ENCODE peak calls at places on chromosomes 3 and 15, in eight cellular contexts. One of them, this sample, is unnamed.

GRCh38 chr15:66714543-66714981 is 12.5 kb downstream of the SMAD6 start:
- DNase-seq in HFF-Myc: no peak
- DNase-seq in heart left ventricle: no peak
- DNase-seq in right lobe of liver: no peak
- DNase-seq in WTC11: no peak
- DNase-seq in A549: no peak
- DNase-seq in psoas muscle: no peak
- DNase-seq in left ventricle myocardium inferior: no peak
- DNase-seq in this sample: no peak

GRCh38 chr15:93143186-93143585 is 54.2 kb upstream of the RGMA start:
- DNase-seq in A549: no peak
- DNase-seq in heart left ventricle: no peak
- DNase-seq in left ventricle myocardium inferior: no peak
- DNase-seq in psoas muscle: no peak
- DNase-seq in HFF-Myc: no peak
- DNase-seq in right lobe of liver: no peak
- DNase-seq in WTC11: no peak
- DNase-seq in this sample: no peak

GRCh38 chr3:18883553-18883952 is 264.8 kb upstream of the KCNH8 start:
- DNase-seq in WTC11: no peak
- DNase-seq in HFF-Myc: no peak
- DNase-seq in left ventricle myocardium inferior: no peak
- DNase-seq in heart left ventricle: no peak
- DNase-seq in right lobe of liver: no peak
- DNase-seq in A549: no peak
- DNase-seq in psoas muscle: no peak
- DNase-seq in this sample: no peak

GRCh38 chr3:111692593-111693552 is 97.7 kb upstream of the ZBED2 start:
- DNase-seq in HFF-Myc: no peak
- DNase-seq in left ventricle myocardium inferior: no peak
- DNase-seq in WTC11: no peak
- DNase-seq in heart left ventricle: no peak
- DNase-seq in A549: no peak
- DNase-seq in psoas muscle: no peak
- DNase-seq in right lobe of liver: no peak
- DNase-seq in this sample: no peak

GRCh38 chr15:29449136-29449535 is 179.5 kb upstream of the NSMCE3 start:
- DNase-seq in right lobe of liver: no peak
- DNase-seq in left ventricle myocardium inferior: no peak
- DNase-seq in WTC11: peak; percentile 62
- DNase-seq in heart left ventricle: no peak
- DNase-seq in A549: no peak
- DNase-seq in HFF-Myc: no peak
- DNase-seq in psoas muscle: no peak
- DNase-seq in this sample: no peak

GRCh38 chr15:96362001-96362758 is 31.7 kb downstream of the NR2F2 start:
- DNase-seq in WTC11: no peak
- DNase-seq in HFF-Myc: no peak
- DNase-seq in A549: no peak
- DNase-seq in psoas muscle: no peak
- DNase-seq in heart left ventricle: no peak
- DNase-seq in left ventricle myocardium inferior: no peak
- DNase-seq in right lobe of liver: no peak
- DNase-seq in this sample: no peak

GRCh38 chr3:10333359-10333670 is 12.4 kb upstream of the SEC13 start:
- DNase-seq in HFF-Myc: no peak
- DNase-seq in right lobe of liver: no peak
- DNase-seq in WTC11: no peak
- DNase-seq in heart left ventricle: no peak
- DNase-seq in A549: no peak
- DNase-seq in psoas muscle: no peak
- DNase-seq in left ventricle myocardium inferior: no peak
- DNase-seq in this sample: no peak

GRCh38 chr3:12902181-12902999 is 61.0 kb upstream of the RPL32 start:
- DNase-seq in WTC11: no peak
- DNase-seq in left ventricle myocardium inferior: no peak
- DNase-seq in heart left ventricle: no peak
- DNase-seq in right lobe of liver: peak; percentile 35
- DNase-seq in A549: no peak
- DNase-seq in psoas muscle: peak; percentile 16
- DNase-seq in HFF-Myc: no peak
- DNase-seq in this sample: no peak

GRCh38 chr3:127152676-127153505 is 40.0 kb upstream of the PRR23E start:
- DNase-seq in HFF-Myc: no peak
- DNase-seq in heart left ventricle: no peak
- DNase-seq in right lobe of liver: no peak
- DNase-seq in A549: no peak
- DNase-seq in left ventricle myocardium inferior: no peak
- DNase-seq in WTC11: no peak
- DNase-seq in psoas muscle: no peak
- DNase-seq in this sample: no peak

GRCh38 chr3:107690522-107691138 is 167.9 kb downstream of the BBX start:
- DNase-seq in right lobe of liver: no peak
- DNase-seq in A549: peak; percentile 30
- DNase-seq in left ventricle myocardium inferior: no peak
- DNase-seq in psoas muscle: no peak
- DNase-seq in heart left ventricle: no peak
- DNase-seq in WTC11: no peak
- DNase-seq in HFF-Myc: no peak
- DNase-seq in this sample: peak; percentile 66

GRCh38 chr15:48242015-48242414 is 35.9 kb downstream of the SLC12A1 start:
- DNase-seq in psoas muscle: no peak
- DNase-seq in left ventricle myocardium inferior: no peak
- DNase-seq in HFF-Myc: no peak
- DNase-seq in WTC11: no peak
- DNase-seq in A549: no peak
- DNase-seq in right lobe of liver: no peak
- DNase-seq in heart left ventricle: no peak
- DNase-seq in this sample: no peak

GRCh38 chr15:31974154-31974794 is 56.0 kb upstream of the CHRNA7 start:
- DNase-seq in WTC11: peak; percentile 26
- DNase-seq in heart left ventricle: no peak
- DNase-seq in right lobe of liver: no peak
- DNase-seq in A549: no peak
- DNase-seq in left ventricle myocardium inferior: no peak
- DNase-seq in psoas muscle: no peak
- DNase-seq in HFF-Myc: no peak
- DNase-seq in this sample: no peak

GRCh38 chr15:31974855-31975421 is 55.4 kb upstream of the CHRNA7 start:
- DNase-seq in right lobe of liver: no peak
- DNase-seq in WTC11: peak; percentile 62
- DNase-seq in HFF-Myc: no peak
- DNase-seq in psoas muscle: no peak
- DNase-seq in left ventricle myocardium inferior: no peak
- DNase-seq in heart left ventricle: no peak
- DNase-seq in A549: peak; percentile 35
- DNase-seq in this sample: peak; percentile 3

GRCh38 chr15:31977138-31977537 is 53.2 kb upstream of the CHRNA7 start:
- DNase-seq in WTC11: no peak
- DNase-seq in psoas muscle: no peak
- DNase-seq in left ventricle myocardium inferior: no peak
- DNase-seq in A549: no peak
- DNase-seq in heart left ventricle: no peak
- DNase-seq in HFF-Myc: no peak
- DNase-seq in right lobe of liver: no peak
- DNase-seq in this sample: no peak

GRCh38 chr15:31977812-31978662 is 52.3 kb upstream of the CHRNA7 start:
- DNase-seq in WTC11: peak; percentile 88
- DNase-seq in left ventricle myocardium inferior: peak; percentile 53
- DNase-seq in A549: peak; percentile 62
- DNase-seq in heart left ventricle: peak; percentile 40
- DNase-seq in right lobe of liver: peak; percentile 62
- DNase-seq in psoas muscle: no peak
- DNase-seq in HFF-Myc: no peak
- DNase-seq in this sample: peak; percentile 45

GRCh38 chr15:31975446-31976229 is 54.7 kb upstream of the CHRNA7 start:
- DNase-seq in right lobe of liver: no peak
- DNase-seq in A549: no peak
- DNase-seq in heart left ventricle: no peak
- DNase-seq in psoas muscle: no peak
- DNase-seq in left ventricle myocardium inferior: no peak
- DNase-seq in HFF-Myc: no peak
- DNase-seq in WTC11: peak; percentile 28
- DNase-seq in this sample: no peak
- TF ChIP-seq CTCF in right lobe of liver: no peak
- TF ChIP-seq CTCF in A549: no peak
- TF ChIP-seq CTCF in heart left ventricle: no peak
- TF ChIP-seq CTCF in psoas muscle: no peak
- TF ChIP-seq CTCF in left ventricle myocardium inferior: no peak
- TF ChIP-seq CTCF in HFF-Myc: no peak
- TF ChIP-seq CTCF in WTC11: peak; percentile 55
- TF ChIP-seq CTCF in this sample: no peak

GRCh38 chr3:167913218-167913902 is 177.8 kb downstream of the SERPINI1 start:
- DNase-seq in WTC11: peak; percentile 23
- DNase-seq in right lobe of liver: no peak
- DNase-seq in HFF-Myc: no peak
- DNase-seq in A549: peak; percentile 2
- DNase-seq in left ventricle myocardium inferior: no peak
- DNase-seq in heart left ventricle: no peak
- DNase-seq in psoas muscle: no peak
- DNase-seq in this sample: no peak
- TF ChIP-seq CTCF in WTC11: peak; percentile 14
- TF ChIP-seq CTCF in right lobe of liver: no peak
- TF ChIP-seq CTCF in HFF-Myc: no peak
- TF ChIP-seq CTCF in A549: no peak
- TF ChIP-seq CTCF in left ventricle myocardium inferior: no peak
- TF ChIP-seq CTCF in heart left ventricle: no peak
- TF ChIP-seq CTCF in psoas muscle: no peak
- TF ChIP-seq CTCF in this sample: no peak

GRCh38 chr3:56801151-56801596 is 575 bp downstream of the ARHGEF3 start:
- DNase-seq in WTC11: no peak
- DNase-seq in A549: no peak
- DNase-seq in heart left ventricle: no peak
- DNase-seq in psoas muscle: no peak
- DNase-seq in right lobe of liver: no peak
- DNase-seq in left ventricle myocardium inferior: no peak
- DNase-seq in HFF-Myc: no peak
- DNase-seq in this sample: no peak

GRCh38 chr3:56802793-56803192 is 1.0 kb upstream of the ARHGEF3 start:
- DNase-seq in psoas muscle: no peak
- DNase-seq in left ventricle myocardium inferior: no peak
- DNase-seq in right lobe of liver: no peak
- DNase-seq in heart left ventricle: no peak
- DNase-seq in WTC11: no peak
- DNase-seq in HFF-Myc: no peak
- DNase-seq in A549: no peak
- DNase-seq in this sample: no peak

GRCh38 chr3:56800373-56801150 is 1.2 kb downstream of the ARHGEF3 start:
- DNase-seq in right lobe of liver: no peak
- DNase-seq in heart left ventricle: no peak
- DNase-seq in left ventricle myocardium inferior: no peak
- DNase-seq in WTC11: no peak
- DNase-seq in psoas muscle: no peak
- DNase-seq in HFF-Myc: no peak
- DNase-seq in A549: no peak
- DNase-seq in this sample: no peak

GRCh38 chr3:56801597-56802410 is at the start of gene ARHGEF3:
- DNase-seq in psoas muscle: peak; percentile 86
- DNase-seq in HFF-Myc: peak; percentile 58
- DNase-seq in heart left ventricle: peak; percentile 89
- DNase-seq in WTC11: peak; percentile 83
- DNase-seq in A549: peak; percentile 71
- DNase-seq in right lobe of liver: peak; percentile 92
- DNase-seq in left ventricle myocardium inferior: peak; percentile 88
- DNase-seq in this sample: peak; percentile 76

DNA sequence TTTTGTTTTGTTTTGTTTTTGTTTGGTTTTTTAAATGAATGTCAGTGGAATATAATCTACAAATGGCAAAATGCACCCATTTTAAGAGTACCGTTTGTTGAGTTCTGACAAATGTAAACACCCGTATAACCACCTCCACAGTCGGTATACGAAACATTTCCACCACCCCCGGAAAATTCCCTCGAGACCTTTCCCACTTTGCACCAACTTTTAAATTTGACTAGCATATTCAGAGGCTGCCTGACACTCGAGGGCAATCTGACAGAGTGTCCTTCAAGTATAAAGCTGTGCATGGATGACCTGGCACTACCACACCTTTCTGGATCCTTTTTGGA is 629 bp upstream of the ARHGEF3 start:
- DNase-seq in A549: no peak
- DNase-seq in HFF-Myc: no peak
- DNase-seq in WTC11: no peak
- DNase-seq in psoas muscle: no peak
- DNase-seq in left ventricle myocardium inferior: no peak
- DNase-seq in right lobe of liver: no peak
- DNase-seq in heart left ventricle: no peak
- DNase-seq in this sample: no peak
- TF ChIP-seq CTCF in A549: no peak
- TF ChIP-seq CTCF in HFF-Myc: no peak
- TF ChIP-seq CTCF in WTC11: no peak
- TF ChIP-seq CTCF in psoas muscle: no peak
- TF ChIP-seq CTCF in left ventricle myocardium inferior: no peak
- TF ChIP-seq CTCF in right lobe of liver: no peak
- TF ChIP-seq CTCF in heart left ventricle: no peak
- TF ChIP-seq CTCF in this sample: peak; percentile 19

GRCh38 chr3:146163584-146163983 is 2.6 kb upstream of the PLOD2 start:
- DNase-seq in A549: peak; percentile 77
- DNase-seq in left ventricle myocardium inferior: no peak
- DNase-seq in psoas muscle: no peak
- DNase-seq in WTC11: no peak
- DNase-seq in right lobe of liver: no peak
- DNase-seq in heart left ventricle: no peak
- DNase-seq in HFF-Myc: no peak
- DNase-seq in this sample: no peak
- TF ChIP-seq CTCF in A549: no peak
- TF ChIP-seq CTCF in left ventricle myocardium inferior: no peak
- TF ChIP-seq CTCF in psoas muscle: peak; percentile 18
- TF ChIP-seq CTCF in WTC11: no peak
- TF ChIP-seq CTCF in right lobe of liver: peak; percentile 25
- TF ChIP-seq CTCF in heart left ventricle: no peak
- TF ChIP-seq CTCF in HFF-Myc: no peak
- TF ChIP-seq CTCF in this sample: peak; percentile 36

GRCh38 chr15:72047020-72047419 is 70.9 kb downstream of the MYO9A start:
- DNase-seq in left ventricle myocardium inferior: no peak
- DNase-seq in WTC11: no peak
- DNase-seq in psoas muscle: no peak
- DNase-seq in right lobe of liver: no peak
- DNase-seq in heart left ventricle: no peak
- DNase-seq in HFF-Myc: no peak
- DNase-seq in A549: no peak
- DNase-seq in this sample: no peak

GRCh38 chr15:72037321-72037720 is 80.6 kb downstream of the MYO9A start:
- DNase-seq in HFF-Myc: no peak
- DNase-seq in psoas muscle: no peak
- DNase-seq in right lobe of liver: no peak
- DNase-seq in left ventricle myocardium inferior: no peak
- DNase-seq in WTC11: no peak
- DNase-seq in heart left ventricle: no peak
- DNase-seq in A549: no peak
- DNase-seq in this sample: peak; percentile 42

GRCh38 chr15:72042054-72042453 is 75.9 kb downstream of the MYO9A start:
- DNase-seq in left ventricle myocardium inferior: no peak
- DNase-seq in HFF-Myc: no peak
- DNase-seq in heart left ventricle: no peak
- DNase-seq in right lobe of liver: no peak
- DNase-seq in WTC11: no peak
- DNase-seq in psoas muscle: no peak
- DNase-seq in A549: no peak
- DNase-seq in this sample: no peak

GRCh38 chr15:72042865-72043264 is 75.1 kb downstream of the MYO9A start:
- DNase-seq in A549: no peak
- DNase-seq in psoas muscle: no peak
- DNase-seq in WTC11: no peak
- DNase-seq in left ventricle myocardium inferior: no peak
- DNase-seq in HFF-Myc: no peak
- DNase-seq in heart left ventricle: no peak
- DNase-seq in right lobe of liver: no peak
- DNase-seq in this sample: no peak
- TF ChIP-seq CTCF in A549: no peak
- TF ChIP-seq CTCF in psoas muscle: no peak
- TF ChIP-seq CTCF in WTC11: no peak
- TF ChIP-seq CTCF in left ventricle myocardium inferior: no peak
- TF ChIP-seq CTCF in HFF-Myc: no peak
- TF ChIP-seq CTCF in heart left ventricle: no peak
- TF ChIP-seq CTCF in right lobe of liver: no peak
- TF ChIP-seq CTCF in this sample: no peak